ENCODE peak calls at places on chromosomes 2 and 18, in ten cellular contexts. U is psoas muscle, Z is A549, W is GM12865, H is mammary epithelial cell, I is epithelial cell of esophagus, D is AG04450, L is neural progenitor cell, V is RWPE2, Y is GM06990. J is an unnamed sample.

GRCh38 chr2:196983934-196984333 is 57.4 kb upstream of the PGAP1 start:
- DNase-seq in U (no peak), Z (no peak), W (no peak), H (peak), I (peak), D (no peak), L (no peak), V (no peak), Y (no peak), J (peak)

GRCh38 chr2:56749152-56749752 is 565.5 kb downstream of the CCDC85A start:
- DNase-seq in U (no peak), Z (peak), W (peak), H (peak), I (peak), D (no peak), L (peak), V (no peak), Y (no peak), J (peak)

GRCh38 chr18:21439453-21439852 is 161.1 kb downstream of the ESCO1 start:
- DNase-seq in U (no peak), Z (no peak), W (no peak), H (peak), I (peak), D (peak), L (no peak), V (no peak), Y (no peak), J (peak)

GRCh38 chr2:102634831-102635241 is 15.5 kb downstream of the SLC9A2 start:
- DNase-seq in U (no peak), Z (no peak), W (no peak), H (no peak), I (no peak), D (no peak), L (no peak), V (no peak), Y (no peak), J (no peak)

GRCh38 chr2:40844353-40845277 is 392.7 kb upstream of the SLC8A1 start:
- DNase-seq in U (no peak), Z (no peak), W (peak), H (peak), I (peak), D (no peak), L (peak), V (no peak), Y (no peak), J (no peak)

GRCh38 chr2:16288371-16289112 is 348.2 kb downstream of the MYCN start:
- DNase-seq in U (no peak), Z (no peak), W (no peak), H (no peak), I (no peak), D (no peak), L (no peak), V (no peak), Y (no peak), J (no peak)

GRCh38 chr2:143489135-143489534 is 359.9 kb downstream of the ARHGAP15 start:
- DNase-seq in U (no peak), Z (peak), W (no peak), H (peak), I (peak), D (peak), L (no peak), V (no peak), Y (no peak), J (no peak)

GRCh38 chr2:236341721-236342120 is 77.5 kb upstream of the ASB18 start:
- DNase-seq in U (no peak), Z (no peak), W (no peak), H (no peak), I (no peak), D (no peak), L (peak), V (no peak), Y (no peak), J (no peak)

GRCh38 chr2:148860037-148860436 is 15.0 kb upstream of the KIF5C start:
- DNase-seq in U (no peak), Z (no peak), W (no peak), H (no peak), I (no peak), D (no peak), L (no peak), V (no peak), Y (no peak), J (no peak)

GRCh38 chr2:19745318-19746136 is 156.3 kb downstream of the TTC32 start:
- DNase-seq in U (no peak), Z (no peak), W (no peak), H (no peak), I (no peak), D (no peak), L (no peak), V (no peak), Y (no peak), J (no peak)

GRCh38 chr2:71150082-71150816 is 19.8 kb downstream of the MPHOSPH10 start:
- DNase-seq in U (no peak), Z (no peak), W (no peak), H (peak), I (peak), D (no peak), L (no peak), V (no peak), Y (no peak), J (no peak)

GRCh38 chr2:230714122-230714453 is 1.4 kb downstream of the CAB39 start:
- DNase-seq in U (no peak), Z (peak), W (peak), H (peak), I (peak), D (no peak), L (peak), V (no peak), Y (no peak), J (no peak)

GRCh38 chr2:129758461-129759185 is 220.8 kb upstream of the RAB6C start:
- DNase-seq in U (no peak), Z (no peak), W (peak), H (no peak), I (no peak), D (no peak), L (no peak), V (no peak), Y (no peak), J (no peak)

GRCh38 chr18:31555971-31556747 is 35.5 kb upstream of the TTR start:
- DNase-seq in U (no peak), Z (peak), W (peak), H (peak), I (peak), D (peak), L (peak), V (no peak), Y (peak), J (peak)

GRCh38 chr18:35142270-35142605 is 98.6 kb upstream of the ZNF397 start:
- DNase-seq in U (no peak), Z (no peak), W (no peak), H (no peak), I (no peak), D (no peak), L (no peak), V (no peak), Y (no peak), J (no peak)

GRCh38 chr2:235026137-235026536 is 74.3 kb downstream of the SH3BP4 start:
- DNase-seq in U (no peak), Z (peak), W (no peak), H (peak), I (peak), D (peak), L (no peak), V (peak), Y (no peak), J (peak)

GRCh38 chr2:31138037-31138962 is at the start of gene GALNT14:
- DNase-seq in U (peak), Z (peak), W (peak), H (peak), I (peak), D (no peak), L (peak), V (peak), Y (peak), J (no peak)

GRCh38 chr2:101114268-101114783 is 36.9 kb downstream of the TBC1D8 start:
- DNase-seq in U (no peak), Z (no peak), W (no peak), H (no peak), I (no peak), D (no peak), L (no peak), V (no peak), Y (no peak), J (no peak)

GRCh38 chr2:240791821-240792657 is 28.0 kb downstream of the KIF1A start:
- DNase-seq in U (peak), Z (no peak), W (no peak), H (no peak), I (no peak), D (no peak), L (peak), V (peak), Y (no peak), J (no peak)

GRCh38 chr2:162840598-162841246 is 2.2 kb upstream of the KCNH7 start:
- DNase-seq in U (no peak), Z (peak), W (peak), H (peak), I (peak), D (no peak), L (peak), V (no peak), Y (no peak), J (peak)

GRCh38 chr2:232365621-232366321 is 12.8 kb upstream of the ALPP start:
- DNase-seq in U (peak), Z (peak), W (peak), H (peak), I (peak), D (peak), L (peak), V (peak), Y (no peak), J (no peak)

GRCh38 chr2:220553150-220553549 is 925.7 kb downstream of the SLC4A3 start:
- DNase-seq in U (no peak), Z (no peak), W (no peak), H (no peak), I (no peak), D (peak), L (no peak), V (no peak), Y (no peak), J (no peak)

GRCh38 chr2:109266998-109267854 is 138.2 kb downstream of the SH3RF3 start:
- DNase-seq in U (no peak), Z (no peak), W (no peak), H (no peak), I (peak), D (no peak), L (peak), V (no peak), Y (no peak), J (no peak)

GRCh38 chr2:45643543-45644542 is 7.6 kb upstream of the PRKCE start:
- DNase-seq in U (peak), Z (peak), W (peak), H (peak), I (peak), D (no peak), L (peak), V (no peak), Y (peak), J (no peak)

GRCh38 chr2:48183991-48184390 is 277.7 kb upstream of the FBXO11 start:
- DNase-seq in U (no peak), Z (no peak), W (no peak), H (no peak), I (no peak), D (no peak), L (no peak), V (no peak), Y (no peak), J (no peak)

GRCh38 chr2:31414601-31415241 is at the start of gene XDH:
- DNase-seq in U (no peak), Z (no peak), W (peak), H (peak), I (peak), D (no peak), L (no peak), V (no peak), Y (no peak), J (no peak)

GRCh38 chr18:59921384-59921891 is 21.6 kb downstream of the PMAIP1 start:
- DNase-seq in U (no peak), Z (no peak), W (peak), H (peak), I (no peak), D (no peak), L (no peak), V (no peak), Y (peak), J (no peak)

GRCh38 chr2:134737671-134738070 is 18.9 kb upstream of the TMEM163 start:
- DNase-seq in U (no peak), Z (no peak), W (no peak), H (no peak), I (peak), D (no peak), L (no peak), V (no peak), Y (no peak), J (no peak)

GRCh38 chr2:16184341-16184890 is 244.1 kb downstream of the MYCN start:
- DNase-seq in U (no peak), Z (no peak), W (no peak), H (no peak), I (no peak), D (no peak), L (no peak), V (no peak), Y (no peak), J (no peak)

GRCh38 chr2:53450885-53451284 is 316.7 kb upstream of the CHAC2 start:
- DNase-seq in U (no peak), Z (no peak), W (no peak), H (no peak), I (no peak), D (no peak), L (no peak), V (no peak), Y (no peak), J (no peak)

GRCh38 chr2:9473985-9474360 is 378 bp upstream of the IAH1 start:
- DNase-seq in U (peak), Z (no peak), W (peak), H (no peak), I (no peak), D (no peak), L (peak), V (no peak), Y (no peak), J (no peak)

GRCh38 chr2:177038772-177039484 is 173.7 kb upstream of the HNRNPA3 start:
- DNase-seq in U (no peak), Z (no peak), W (no peak), H (no peak), I (no peak), D (no peak), L (no peak), V (no peak), Y (no peak), J (no peak)
- H3K4me3 ChIP-seq in U (no peak), Z (no peak), W (no peak), H (no peak), I (no peak), D (no peak), L (no peak), V (no peak), Y (no peak), J (no peak)

GRCh38 chr2:190858817-190859216 is 21.8 kb upstream of the GLS start:
- DNase-seq in U (no peak), Z (no peak), W (no peak), H (peak), I (peak), D (no peak), L (no peak), V (no peak), Y (no peak), J (peak)
- H3K4me3 ChIP-seq in U (no peak), Z (peak), W (no peak), H (peak), I (no peak), D (peak), L (no peak), V (no peak), Y (no peak), J (no peak)

GRCh38 chr2:237699870-237700582 is 72.6 kb downstream of the LRRFIP1 start:
- DNase-seq in U (no peak), Z (no peak), W (no peak), H (no peak), I (no peak), D (no peak), L (no peak), V (no peak), Y (no peak), J (no peak)
- H3K4me3 ChIP-seq in U (peak), Z (no peak), W (peak), H (no peak), I (no peak), D (no peak), L (no peak), V (no peak), Y (peak), J (no peak)

GRCh38 chr2:219369447-219369861 is 18.3 kb downstream of the DNPEP start:
- DNase-seq in U (peak), Z (no peak), W (no peak), H (peak), I (peak), D (no peak), L (no peak), V (no peak), Y (no peak), J (peak)

DNA sequence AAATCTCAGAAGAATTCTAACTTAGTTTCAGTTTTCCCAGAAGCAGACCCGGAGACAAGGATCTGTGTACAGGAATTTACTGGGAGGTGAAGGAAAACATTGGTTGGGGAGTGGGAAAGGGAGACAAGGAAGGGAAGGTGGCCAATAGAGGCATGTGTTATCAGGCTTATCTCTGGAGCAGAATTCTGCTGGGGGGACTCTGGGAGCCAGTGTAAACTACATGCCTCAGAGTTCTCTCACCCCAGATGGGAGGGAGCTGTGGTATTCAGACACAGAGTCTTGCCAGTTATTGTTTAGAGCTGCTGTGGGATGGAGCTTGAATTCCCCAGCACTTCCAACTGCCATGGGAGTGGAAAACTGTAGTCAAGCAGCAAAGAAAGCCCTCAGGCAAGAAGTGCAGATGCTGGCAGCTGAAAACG is 19.0 kb downstream of the DNPEP start:
- DNase-seq in U (no peak), Z (no peak), W (no peak), H (peak), I (peak), D (peak), L (no peak), V (no peak), Y (no peak), J (peak)
- H3K4me3 ChIP-seq in U (no peak), Z (no peak), W (no peak), H (no peak), I (no peak), D (peak), L (no peak), V (no peak), Y (no peak), J (peak)

DNA sequence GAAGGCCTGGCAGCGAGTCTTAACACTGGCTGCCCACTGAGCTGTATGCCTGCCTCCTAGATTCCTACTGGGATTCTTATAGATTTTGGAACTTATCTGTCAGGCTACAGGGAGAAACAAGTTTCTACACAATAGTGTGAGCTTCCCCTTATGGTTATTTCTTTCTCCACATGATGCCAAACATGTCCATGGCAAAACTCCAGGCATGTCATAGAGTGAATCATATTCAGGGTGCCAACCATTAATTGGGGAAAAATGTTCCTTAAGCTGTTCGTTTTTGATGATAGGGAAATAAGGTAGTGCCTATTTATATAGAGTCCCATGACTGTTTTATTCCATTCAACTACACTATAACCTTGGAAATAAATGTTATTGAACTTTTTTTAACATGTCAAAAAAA is 1185.2 kb upstream of the CELF4 start:
- DNase-seq in U (no peak), Z (no peak), W (no peak), H (peak), I (peak), D (no peak), L (no peak), V (no peak), Y (no peak), J (no peak)
- H3K4me3 ChIP-seq in U (no peak), Z (no peak), W (no peak), H (no peak), I (no peak), D (no peak), L (no peak), V (no peak), Y (no peak), J (no peak)

GRCh38 chr2:145460151-145460550 is 940.2 kb upstream of the ZEB2 start:
- DNase-seq in U (no peak), Z (no peak), W (no peak), H (no peak), I (no peak), D (no peak), L (no peak), V (no peak), Y (no peak), J (no peak)

GRCh38 chr2:145464901-145465300 is 945.0 kb upstream of the ZEB2 start:
- DNase-seq in U (no peak), Z (no peak), W (no peak), H (no peak), I (no peak), D (no peak), L (no peak), V (no peak), Y (no peak), J (no peak)
- H3K4me3 ChIP-seq in U (no peak), Z (no peak), W (no peak), H (no peak), I (no peak), D (no peak), L (no peak), V (no peak), Y (no peak), J (no peak)

GRCh38 chr2:107312240-107312639 is 426.3 kb upstream of the ST6GAL2 start:
- DNase-seq in U (no peak), Z (no peak), W (no peak), H (no peak), I (no peak), D (no peak), L (no peak), V (no peak), Y (no peak), J (no peak)
- H3K4me3 ChIP-seq in U (no peak), Z (no peak), W (no peak), H (no peak), I (no peak), D (no peak), L (no peak), V (no peak), Y (no peak), J (no peak)

GRCh38 chr18:1784113-1784512 is 787.2 kb downstream of the METTL4 start:
- DNase-seq in U (no peak), Z (no peak), W (no peak), H (no peak), I (no peak), D (no peak), L (peak), V (no peak), Y (no peak), J (no peak)
- H3K4me3 ChIP-seq in U (no peak), Z (no peak), W (no peak), H (no peak), I (no peak), D (no peak), L (no peak), V (no peak), Y (no peak), J (no peak)

J was measured in skeletal muscle cell.